ENCODE peak calls at places on chromosome 12, in six cellular contexts. M is DND-41; E is CD8-positive, alpha-beta T cell; Y is ovary; K is A549; F is lower lobe of right lung. T is an unnamed sample.

GRCh38 chr12:95059984-95060383 is 13.4 kb downstream of the NR2C1 start:
- DNase-seq in Y (no peak), K (no peak), E (no peak), M (no peak), F (no peak), T (no peak)

GRCh38 chr12:123995023-123995422 is 22.0 kb downstream of the ZNF664 start:
- DNase-seq in E (no peak), K (no peak), M (no peak), F (no peak), Y (no peak), T (no peak)

GRCh38 chr12:121845699-121846098 is 13.0 kb downstream of the HPD start:
- DNase-seq in K (no peak), F (no peak), Y (no peak), M (no peak), E (no peak), T (no peak)

GRCh38 chr12:43057561-43057960 is 468.0 kb upstream of the PRICKLE1 start:
- DNase-seq in K (no peak), M (no peak), F (no peak), E (no peak), Y (no peak), T (no peak)

GRCh38 chr12:93572712-93573551 is 457 bp downstream of the SOCS2 start:
- DNase-seq in F (peak; percentile 51), M (peak; percentile 61), Y (peak; percentile 37), K (no peak), E (peak; percentile 64), T (peak; percentile 89)

GRCh38 chr12:48044396-48044795 is 40.1 kb upstream of the COL2A1 start:
- DNase-seq in M (no peak), E (no peak), F (no peak), K (no peak), Y (no peak), T (no peak)

GRCh38 chr12:22275847-22276246 is 58.7 kb downstream of the ST8SIA1 start:
- DNase-seq in M (no peak), Y (peak; percentile 83), K (peak; percentile 82), E (no peak), F (peak; percentile 62), T (peak; percentile 56)

GRCh38 chr12:106780010-106780625 is 5.6 kb downstream of the RIC8B start:
- DNase-seq in E (no peak), Y (no peak), F (no peak), M (no peak), K (peak; percentile 32), T (no peak)

GRCh38 chr12:109982211-109982610 is 14.0 kb downstream of the GIT2 start:
- DNase-seq in Y (no peak), E (no peak), K (no peak), M (no peak), F (no peak), T (no peak)

GRCh38 chr12:62732861-62733427 is 202.0 kb downstream of the PPM1H start:
- DNase-seq in E (no peak), F (no peak), M (no peak), K (peak; percentile 92), Y (no peak), T (no peak)

GRCh38 chr12:103779410-103780092 is 61.5 kb downstream of the NT5DC3 start:
- DNase-seq in Y (no peak), K (no peak), M (no peak), E (no peak), F (no peak), T (no peak)

GRCh38 chr12:108854453-108855283 is 2.7 kb downstream of the SSH1 start:
- DNase-seq in Y (no peak), M (no peak), F (no peak), E (no peak), K (peak; percentile 96), T (peak; percentile 81)
- H3K4me1 ChIP-seq in Y (peaks cover 6% of the 10 kb centered on the region), M (peaks cover 33% of the 10 kb centered on the region), F (peaks cover 75% of the 10 kb centered on the region), E (peaks cover 27% of the 10 kb centered on the region), K (peaks cover 71% of the 10 kb centered on the region), T (peaks cover 62% of the 10 kb centered on the region)

GRCh38 chr12:57522887-57523705 is 472 bp downstream of the MBD6 start:
- DNase-seq in K (peak; percentile 46), E (no peak), F (peak; percentile 86), Y (peak; percentile 79), M (peak; percentile 86), T (no peak)

GRCh38 chr12:57522019-57522886 is at the start of gene MBD6:
- DNase-seq in K (peak; percentile 95), M (peak; percentile 89), Y (peak; percentile 97), F (peak; percentile 96), E (peak; percentile 95), T (peak; percentile 93)

GRCh38 chr12:57519758-57520007 is 631 bp downstream of the DDIT3 start:
- DNase-seq in M (peak; percentile 50), F (no peak), Y (no peak), E (peak; percentile 62), K (no peak), T (no peak)

GRCh38 chr12:57520008-57520726 is at the start of gene DDIT3:
- DNase-seq in E (peak; percentile 100), Y (peak; percentile 60), M (peak; percentile 100), K (peak; percentile 99), F (peak; percentile 99), T (peak; percentile 99)

GRCh38 chr12:57521475-57522018 is 1.1 kb upstream of the MBD6 start:
- DNase-seq in Y (peak; percentile 73), M (peak; percentile 49), F (peak; percentile 63), E (peak; percentile 60), K (peak; percentile 70), T (peak; percentile 64)
- H3K4me3 ChIP-seq in Y (peak overlapping the region; percentile 72), M (no peak overlapping the region), F (peak overlapping the region; percentile 90), E (peak overlapping the region; percentile 68), K (peak overlapping the region; percentile 70), T (peak overlapping the region; percentile 94)

GRCh38 chr12:41563044-41563443 is 374.9 kb downstream of the PDZRN4 start:
- DNase-seq in M (no peak), F (no peak), E (no peak), Y (no peak), K (no peak), T (no peak)

GRCh38 chr12:41566703-41567102 is 378.6 kb downstream of the PDZRN4 start:
- DNase-seq in Y (no peak), K (no peak), E (no peak), M (no peak), F (no peak), T (no peak)

GRCh38 chr12:41564816-41565215 is 376.7 kb downstream of the PDZRN4 start:
- DNase-seq in K (no peak), F (no peak), M (no peak), E (no peak), Y (no peak), T (no peak)
- TF ChIP-seq CTCF in K (no peak), F (no peak), M (no peak), E (no peak), Y (no peak), T (no peak)

DNA sequence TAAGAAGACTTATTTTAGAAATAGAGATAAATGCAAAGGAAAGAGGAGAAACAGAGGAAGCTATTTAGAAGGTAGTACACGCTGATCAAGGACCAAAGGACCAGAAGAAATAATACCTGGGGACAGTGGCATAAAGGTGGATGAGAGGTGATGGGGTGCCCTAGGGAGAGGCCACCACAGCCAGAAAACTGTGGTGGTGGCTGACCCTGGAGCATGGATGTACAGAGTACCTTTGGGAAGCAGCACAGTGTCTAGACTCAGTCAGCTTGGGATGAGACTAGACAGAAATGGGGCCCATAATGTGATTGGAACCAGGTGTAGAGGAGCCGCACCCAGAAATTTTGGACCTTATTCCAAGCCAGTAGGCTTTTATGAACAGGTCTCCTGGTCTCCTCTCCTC is 17.2 kb downstream of the RASSF8 start:
- DNase-seq in Y (no peak), F (no peak), M (no peak), E (no peak), K (no peak), T (no peak)
- H3K4me1 ChIP-seq in Y (peaks cover 21% of the 10 kb centered on the region), F (peaks cover 51% of the 10 kb centered on the region), M (no peaks in the 10 kb centered on the region), E (no peaks in the 10 kb centered on the region), K (no peaks in the 10 kb centered on the region), T (peaks cover 36% of the 10 kb centered on the region)

DNA sequence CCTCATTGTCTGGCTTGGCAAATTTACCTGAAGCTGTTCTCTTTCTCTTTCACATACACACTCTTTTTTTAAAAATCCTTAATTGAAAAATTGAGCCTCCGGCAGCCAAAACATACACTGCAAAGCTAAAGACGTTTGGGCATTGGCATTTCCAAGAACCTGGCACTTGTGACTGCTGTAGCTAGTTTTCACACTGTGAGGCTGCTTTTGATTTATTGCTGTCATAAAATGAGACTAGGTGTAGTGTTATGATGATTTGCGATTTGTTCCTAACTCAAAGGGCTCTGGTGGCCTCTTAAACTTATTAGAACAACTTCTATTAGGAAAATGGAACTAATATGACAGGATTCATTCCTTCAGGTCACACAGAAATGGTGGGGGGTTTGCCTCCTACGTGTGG is 377.1 kb upstream of the FAR2 start:
- DNase-seq in M (no peak), Y (no peak), F (no peak), K (no peak), E (no peak), T (no peak)
- H3K4me3 ChIP-seq in M (no peak overlapping the region), Y (no peak overlapping the region), F (no peak overlapping the region), K (no peak overlapping the region), E (no peak overlapping the region), T (no peak overlapping the region)

T was measured in upper lobe of left lung.